ENCODE peak calls at places on chromosomes 11 and 22, in five cellular contexts. Q is effector CD4-positive, alpha-beta T cell; O is stimulated activated CD8-positive, alpha-beta memory T cell treated with anti-CD3 and anti-CD28 coated beads, Interleukin-7, amount 100 ng/mL, for 1 hour; F is AG09309; E is T-helper 17 cell. G is an unnamed sample.

GRCh38 chr22:37575490-37576003 is 4.3 kb downstream of the LGALS2 start:
- DNase-seq in E (no peak), Q (no peak), F (no peak), O (no peak), G (no peak)

GRCh38 chr11:68969386-68969785 is 11.4 kb downstream of the MRGPRD start:
- DNase-seq in Q (no peak), E (no peak), F (no peak), O (no peak), G (no peak)

GRCh38 chr22:45548991-45549736 is 46.5 kb downstream of the FBLN1 start:
- DNase-seq in Q (no peak), F (peak; percentile 49), O (no peak), E (no peak), G (no peak)

GRCh38 chr11:92423133-92423532 is 198.5 kb downstream of the FAT3 start:
- DNase-seq in F (no peak), E (no peak), Q (no peak), O (no peak), G (no peak)

GRCh38 chr11:18063131-18063530 is 17.1 kb upstream of the TPH1 start:
- DNase-seq in Q (no peak), E (no peak), O (no peak), F (no peak), G (no peak)

GRCh38 chr11:94473177-94473799 is 20.4 kb downstream of the MRE11 start:
- DNase-seq in F (no peak), E (no peak), O (no peak), Q (no peak), G (no peak)

GRCh38 chr11:87002918-87003317 is 34.8 kb upstream of the TMEM135 start:
- DNase-seq in Q (no peak), F (no peak), O (no peak), E (no peak), G (no peak)

GRCh38 chr11:78740175-78741161 is 165.8 kb upstream of the NARS2 start:
- DNase-seq in O (no peak), F (no peak), Q (no peak), E (no peak), G (peak; percentile 53)

GRCh38 chr11:47980907-47981621 is 705 bp downstream of the PTPRJ start:
- DNase-seq in O (no peak), E (peak; percentile 7), F (no peak), Q (no peak), G (no peak)

GRCh38 chr22:37196539-37197450 is 8.7 kb upstream of the C1QTNF6 start:
- DNase-seq in O (no peak), E (no peak), F (peak; percentile 46), Q (no peak), G (no peak)

GRCh38 chr22:43385770-43386641 is 25.8 kb upstream of the MPPED1 start:
- DNase-seq in O (peak; percentile 47), Q (peak; percentile 58), F (no peak), E (peak; percentile 60), G (peak; percentile 69)

GRCh38 chr11:76510060-76511047 is 65.5 kb downstream of the EMSY start:
- DNase-seq in F (peak; percentile 16), E (no peak), O (no peak), Q (no peak), G (no peak)

GRCh38 chr11:118633979-118634378 is 26.6 kb downstream of the PHLDB1 start:
- DNase-seq in F (no peak), E (no peak), O (no peak), Q (no peak), G (no peak)

GRCh38 chr11:47270331-47271271 is 668 bp downstream of the MADD start:
- DNase-seq in F (no peak), O (no peak), E (no peak), Q (peak; percentile 4), G (no peak)

GRCh38 chr11:88575876-88576275 is 238.3 kb upstream of the CTSC start:
- DNase-seq in Q (no peak), E (no peak), F (no peak), O (no peak), G (no peak)

GRCh38 chr22:33210129-33210784 is 152.1 kb upstream of the SYN3 start:
- DNase-seq in E (no peak), Q (no peak), O (no peak), F (no peak), G (peak; percentile 29)

GRCh38 chr22:40004836-40005235 is 10.1 kb downstream of the FAM83F start:
- DNase-seq in Q (no peak), F (no peak), E (no peak), O (no peak), G (peak; percentile 71)

GRCh38 chr22:37088108-37088605 is 21.4 kb downstream of the TMPRSS6 start:
- DNase-seq in O (no peak), F (no peak), Q (no peak), E (no peak), G (peak; percentile 62)

GRCh38 chr11:73551697-73552096 is 46.2 kb downstream of the FAM168A start:
- DNase-seq in O (no peak), E (no peak), F (no peak), Q (no peak), G (no peak)

GRCh38 chr11:43681543-43681942 is 1.0 kb downstream of the HSD17B12 start:
- DNase-seq in Q (no peak), E (no peak), O (no peak), F (no peak), G (peak; percentile 2)

GRCh38 chr11:70301191-70301590 is 30.7 kb downstream of the PPFIA1 start:
- DNase-seq in O (no peak), F (no peak), E (no peak), Q (no peak), G (no peak)

GRCh38 chr22:47401976-47402770 is 639.7 kb downstream of the TBC1D22A start:
- DNase-seq in E (no peak), F (no peak), Q (no peak), O (no peak), G (no peak)

GRCh38 chr22:24474221-24474620 is 20.9 kb upstream of the UPB1 start:
- DNase-seq in F (peak; percentile 66), E (no peak), Q (no peak), O (no peak), G (no peak)

GRCh38 chr11:117575856-117576255 is 221.2 kb downstream of the DSCAML1 start:
- DNase-seq in O (no peak), Q (no peak), E (no peak), F (no peak), G (no peak)

GRCh38 chr11:33691051-33691864 is 9.4 kb downstream of the C11orf91 start:
- DNase-seq in O (no peak), E (no peak), Q (no peak), F (no peak), G (no peak)

GRCh38 chr22:46748948-46749681 is 11.1 kb upstream of the CERK start:
- DNase-seq in F (no peak), O (no peak), E (no peak), Q (peak; percentile 59), G (no peak)

GRCh38 chr22:50686794-50687193 is 14.2 kb downstream of the SHANK3 start:
- DNase-seq in O (no peak), Q (no peak), E (no peak), F (no peak), G (no peak)